ENCODE peak calls at places on chromosomes 16 and 17, in seven cellular contexts. One of them, this sample, is unnamed.

GRCh38 chr17:72359274-72359673 is 238.5 kb downstream of the SOX9 start:
- DNase-seq in gastrocnemius medialis: no peak
- DNase-seq in stomach: no peak
- DNase-seq in left ventricle myocardium inferior: no peak
- DNase-seq in breast epithelium: no peak
- DNase-seq in pancreas: no peak
- DNase-seq in PC-3: peak; percentile 47
- DNase-seq in this sample: peak; percentile 48

GRCh38 chr17:2253768-2254406 is 49.7 kb downstream of the SMG6 start:
- DNase-seq in gastrocnemius medialis: no peak
- DNase-seq in stomach: no peak
- DNase-seq in left ventricle myocardium inferior: no peak
- DNase-seq in breast epithelium: no peak
- DNase-seq in pancreas: no peak
- DNase-seq in PC-3: no peak
- DNase-seq in this sample: no peak

GRCh38 chr17:77371117-77371887 is 230.5 kb downstream of the SEC14L1 start:
- DNase-seq in gastrocnemius medialis: peak; percentile 60
- DNase-seq in stomach: peak; percentile 73
- DNase-seq in left ventricle myocardium inferior: no peak
- DNase-seq in breast epithelium: no peak
- DNase-seq in pancreas: no peak
- DNase-seq in PC-3: no peak
- DNase-seq in this sample: no peak

GRCh38 chr16:4924593-4925378 is 12.2 kb downstream of the PPL start:
- DNase-seq in gastrocnemius medialis: no peak
- DNase-seq in stomach: peak; percentile 74
- DNase-seq in left ventricle myocardium inferior: no peak
- DNase-seq in breast epithelium: peak; percentile 88
- DNase-seq in pancreas: peak; percentile 37
- DNase-seq in PC-3: peak; percentile 86
- DNase-seq in this sample: peak; percentile 36

GRCh38 chr17:70819183-70819582 is 649.9 kb downstream of the KCNJ2 start:
- DNase-seq in gastrocnemius medialis: no peak
- DNase-seq in stomach: no peak
- DNase-seq in left ventricle myocardium inferior: no peak
- DNase-seq in breast epithelium: no peak
- DNase-seq in pancreas: no peak
- DNase-seq in PC-3: no peak
- DNase-seq in this sample: no peak

GRCh38 chr17:72719582-72720493 is 372.6 kb downstream of the SLC39A11 start:
- DNase-seq in gastrocnemius medialis: no peak
- DNase-seq in stomach: no peak
- DNase-seq in left ventricle myocardium inferior: no peak
- DNase-seq in breast epithelium: no peak
- DNase-seq in pancreas: no peak
- DNase-seq in PC-3: no peak
- DNase-seq in this sample: no peak

GRCh38 chr17:29005562-29005887 is 308 bp downstream of the SEZ6 start:
- DNase-seq in gastrocnemius medialis: no peak
- DNase-seq in stomach: no peak
- DNase-seq in left ventricle myocardium inferior: no peak
- DNase-seq in breast epithelium: no peak
- DNase-seq in pancreas: no peak
- DNase-seq in PC-3: no peak
- DNase-seq in this sample: no peak

GRCh38 chr17:18028114-18028513 is 10.9 kb downstream of the ATPAF2 start:
- DNase-seq in gastrocnemius medialis: no peak
- DNase-seq in stomach: no peak
- DNase-seq in left ventricle myocardium inferior: no peak
- DNase-seq in breast epithelium: no peak
- DNase-seq in pancreas: no peak
- DNase-seq in PC-3: no peak
- DNase-seq in this sample: no peak

GRCh38 chr17:17934214-17934613 is 38.0 kb downstream of the TOM1L2 start:
- DNase-seq in gastrocnemius medialis: no peak
- DNase-seq in stomach: no peak
- DNase-seq in left ventricle myocardium inferior: no peak
- DNase-seq in breast epithelium: no peak
- DNase-seq in pancreas: no peak
- DNase-seq in PC-3: no peak
- DNase-seq in this sample: no peak

GRCh38 chr17:64739316-64740058 is 77.4 kb upstream of the SMURF2 start:
- DNase-seq in gastrocnemius medialis: peak; percentile 24
- DNase-seq in stomach: no peak
- DNase-seq in left ventricle myocardium inferior: no peak
- DNase-seq in breast epithelium: no peak
- DNase-seq in pancreas: no peak
- DNase-seq in PC-3: peak; percentile 42
- DNase-seq in this sample: no peak

GRCh38 chr17:56762988-56763387 is 70.7 kb downstream of the C17orf67 start:
- DNase-seq in gastrocnemius medialis: no peak
- DNase-seq in stomach: no peak
- DNase-seq in left ventricle myocardium inferior: no peak
- DNase-seq in breast epithelium: no peak
- DNase-seq in pancreas: no peak
- DNase-seq in PC-3: no peak
- DNase-seq in this sample: no peak

GRCh38 chr17:75110307-75110937 is 653 bp downstream of the ARMC7 start:
- DNase-seq in gastrocnemius medialis: no peak
- DNase-seq in stomach: peak; percentile 47
- DNase-seq in left ventricle myocardium inferior: no peak
- DNase-seq in breast epithelium: no peak
- DNase-seq in pancreas: no peak
- DNase-seq in PC-3: peak; percentile 48
- DNase-seq in this sample: no peak

GRCh38 chr16:22323998-22324786 is 27.0 kb downstream of the POLR3E start:
- DNase-seq in gastrocnemius medialis: no peak
- DNase-seq in stomach: no peak
- DNase-seq in left ventricle myocardium inferior: no peak
- DNase-seq in breast epithelium: no peak
- DNase-seq in pancreas: no peak
- DNase-seq in PC-3: no peak
- DNase-seq in this sample: no peak

GRCh38 chr17:63950940-63951907 is 19.1 kb upstream of the CD79B start:
- DNase-seq in gastrocnemius medialis: peak; percentile 71
- DNase-seq in stomach: peak; percentile 71
- DNase-seq in left ventricle myocardium inferior: no peak
- DNase-seq in breast epithelium: peak; percentile 57
- DNase-seq in pancreas: peak; percentile 38
- DNase-seq in PC-3: peak; percentile 82
- DNase-seq in this sample: no peak

GRCh38 chr16:23380501-23380951 is 72.5 kb downstream of the COG7 start:
- DNase-seq in gastrocnemius medialis: no peak
- DNase-seq in stomach: no peak
- DNase-seq in left ventricle myocardium inferior: no peak
- DNase-seq in breast epithelium: no peak
- DNase-seq in pancreas: no peak
- DNase-seq in PC-3: no peak
- DNase-seq in this sample: no peak

GRCh38 chr16:79047337-79047736 is 553.2 kb downstream of the MAF start:
- DNase-seq in gastrocnemius medialis: no peak
- DNase-seq in stomach: no peak
- DNase-seq in left ventricle myocardium inferior: no peak
- DNase-seq in breast epithelium: no peak
- DNase-seq in pancreas: no peak
- DNase-seq in PC-3: peak; percentile 18
- DNase-seq in this sample: no peak

GRCh38 chr16:50709061-50709695 is 15.8 kb downstream of the NOD2 start:
- DNase-seq in gastrocnemius medialis: no peak
- DNase-seq in stomach: no peak
- DNase-seq in left ventricle myocardium inferior: no peak
- DNase-seq in breast epithelium: no peak
- DNase-seq in pancreas: peak; percentile 40
- DNase-seq in PC-3: no peak
- DNase-seq in this sample: no peak

GRCh38 chr17:38598536-38598935 is 7.2 kb downstream of the SRCIN1 start:
- DNase-seq in gastrocnemius medialis: no peak
- DNase-seq in stomach: peak; percentile 82
- DNase-seq in left ventricle myocardium inferior: no peak
- DNase-seq in breast epithelium: peak; percentile 52
- DNase-seq in pancreas: peak; percentile 69
- DNase-seq in PC-3: peak; percentile 76
- DNase-seq in this sample: peak; percentile 79

GRCh38 chr16:15404792-15405191 is 9.2 kb downstream of the MPV17L start:
- DNase-seq in gastrocnemius medialis: peak; percentile 94
- DNase-seq in stomach: no peak
- DNase-seq in left ventricle myocardium inferior: no peak
- DNase-seq in breast epithelium: peak; percentile 71
- DNase-seq in pancreas: no peak
- DNase-seq in PC-3: no peak
- DNase-seq in this sample: no peak

GRCh38 chr16:53053967-53054669 is 673 bp upstream of the CHD9 start:
- DNase-seq in gastrocnemius medialis: peak; percentile 35
- DNase-seq in stomach: peak; percentile 57
- DNase-seq in left ventricle myocardium inferior: peak; percentile 62
- DNase-seq in breast epithelium: peak; percentile 39
- DNase-seq in pancreas: peak; percentile 35
- DNase-seq in PC-3: peak; percentile 5
- DNase-seq in this sample: no peak

DNA sequence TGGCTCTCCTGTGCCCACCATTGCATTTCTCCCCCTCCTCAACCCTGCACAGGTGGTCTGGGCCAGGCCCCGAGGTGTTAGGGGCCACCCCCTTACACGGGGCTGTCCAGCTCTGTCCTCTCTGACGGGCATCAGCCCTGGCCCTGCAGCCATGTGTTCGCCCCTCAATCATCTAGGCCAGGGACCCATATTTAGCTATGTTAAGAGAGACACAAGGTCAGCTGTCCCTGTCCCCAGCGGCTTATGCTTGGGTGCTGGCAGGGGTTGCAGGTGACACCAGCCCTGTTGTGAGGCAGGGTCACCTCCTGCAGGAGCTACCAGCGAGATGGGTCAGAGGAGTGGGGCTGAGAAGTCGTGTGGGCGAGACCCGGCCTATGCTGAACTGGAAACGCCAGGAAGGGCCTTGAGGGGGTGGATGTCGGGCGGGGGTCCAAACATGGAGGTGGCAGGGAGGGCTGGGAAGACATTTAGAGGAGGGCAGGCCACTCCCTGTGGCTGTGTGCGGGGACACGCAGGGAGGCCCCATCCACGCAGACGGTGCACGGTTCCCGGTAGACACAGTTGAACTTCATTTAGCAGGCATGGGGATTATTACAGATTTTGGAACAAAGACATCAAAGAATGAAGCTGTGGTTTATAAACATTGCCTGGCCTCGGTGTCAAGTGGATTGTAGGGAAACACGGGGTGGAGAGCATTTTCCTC is 133.2 kb upstream of the CHMP6 start:
- DNase-seq in gastrocnemius medialis: peak; percentile 30
- DNase-seq in stomach: no peak
- DNase-seq in left ventricle myocardium inferior: no peak
- DNase-seq in breast epithelium: no peak
- DNase-seq in pancreas: no peak
- DNase-seq in PC-3: no peak
- DNase-seq in this sample: no peak
- H3K27ac ChIP-seq in gastrocnemius medialis: peak overlapping the region; percentile 54
- H3K27ac ChIP-seq in stomach: peak overlapping the region; percentile 60
- H3K27ac ChIP-seq in left ventricle myocardium inferior: no peak overlapping the region
- H3K27ac ChIP-seq in breast epithelium: no peak overlapping the region
- H3K27ac ChIP-seq in pancreas: no peak overlapping the region
- H3K27ac ChIP-seq in PC-3: peak overlapping the region; percentile 100
- H3K27ac ChIP-seq in this sample: peak overlapping the region; percentile 99

DNA sequence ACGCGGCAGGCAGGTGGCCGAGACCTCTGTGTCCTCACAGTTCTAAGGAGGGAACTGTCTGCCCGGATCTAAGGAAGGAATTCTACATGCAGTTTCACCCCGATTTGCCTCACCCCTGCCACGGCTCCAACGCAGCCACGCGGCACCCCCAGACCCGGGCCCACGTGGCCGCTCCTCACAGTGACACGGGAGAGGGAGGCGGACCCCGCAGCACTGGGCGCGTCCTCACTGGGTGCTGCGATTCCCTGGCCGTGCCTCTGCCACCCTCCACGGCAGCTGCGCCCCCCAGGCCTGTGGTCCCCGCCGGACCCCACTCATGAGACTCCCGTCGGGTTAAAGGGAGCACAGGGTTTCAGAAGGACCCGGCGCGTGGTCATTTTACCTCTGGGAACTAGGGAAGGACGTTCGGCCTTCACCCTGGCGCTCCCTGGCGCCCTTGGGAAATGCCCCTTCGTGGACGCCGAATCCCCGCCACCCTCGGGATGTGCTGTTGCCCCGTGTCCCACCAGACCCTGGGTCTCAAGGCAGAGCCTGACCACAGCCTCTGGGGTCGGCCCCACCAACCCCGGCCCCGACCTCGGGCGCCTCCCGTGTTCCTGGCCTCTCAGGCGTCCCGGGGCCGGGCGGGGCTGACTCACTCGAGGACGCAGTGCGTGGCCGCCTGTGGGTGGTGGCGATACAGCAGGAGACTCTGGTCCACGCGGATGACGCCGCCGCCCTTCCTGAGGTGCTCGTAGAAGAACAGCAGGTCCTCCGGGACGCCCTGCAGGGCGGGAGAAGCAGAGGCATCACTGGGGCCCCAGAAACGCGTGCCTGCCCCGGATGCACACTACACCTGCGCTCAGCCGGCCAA is 118.8 kb upstream of the METRNL start:
- DNase-seq in gastrocnemius medialis: no peak
- DNase-seq in stomach: peak; percentile 24
- DNase-seq in left ventricle myocardium inferior: peak; percentile 23
- DNase-seq in breast epithelium: no peak
- DNase-seq in pancreas: no peak
- DNase-seq in PC-3: no peak
- DNase-seq in this sample: no peak
- H3K27ac ChIP-seq in gastrocnemius medialis: no peak overlapping the region
- H3K27ac ChIP-seq in stomach: no peak overlapping the region
- H3K27ac ChIP-seq in left ventricle myocardium inferior: no peak overlapping the region
- H3K27ac ChIP-seq in breast epithelium: no peak overlapping the region
- H3K27ac ChIP-seq in pancreas: no peak overlapping the region
- H3K27ac ChIP-seq in PC-3: no peak overlapping the region
- H3K27ac ChIP-seq in this sample: no peak overlapping the region

GRCh38 chr16:2213817-2214720 is 571 bp downstream of the PGP start:
- DNase-seq in gastrocnemius medialis: no peak
- DNase-seq in stomach: no peak
- DNase-seq in left ventricle myocardium inferior: no peak
- DNase-seq in breast epithelium: no peak
- DNase-seq in pancreas: no peak
- DNase-seq in PC-3: no peak
- DNase-seq in this sample: no peak
- H3K27ac ChIP-seq in gastrocnemius medialis: peak overlapping the region; percentile 91
- H3K27ac ChIP-seq in stomach: peak overlapping the region; percentile 91
- H3K27ac ChIP-seq in left ventricle myocardium inferior: peak overlapping the region; percentile 93
- H3K27ac ChIP-seq in breast epithelium: peak overlapping the region; percentile 52
- H3K27ac ChIP-seq in pancreas: peak overlapping the region; percentile 47
- H3K27ac ChIP-seq in PC-3: peak overlapping the region; percentile 23
- H3K27ac ChIP-seq in this sample: peak overlapping the region; percentile 17

DNA sequence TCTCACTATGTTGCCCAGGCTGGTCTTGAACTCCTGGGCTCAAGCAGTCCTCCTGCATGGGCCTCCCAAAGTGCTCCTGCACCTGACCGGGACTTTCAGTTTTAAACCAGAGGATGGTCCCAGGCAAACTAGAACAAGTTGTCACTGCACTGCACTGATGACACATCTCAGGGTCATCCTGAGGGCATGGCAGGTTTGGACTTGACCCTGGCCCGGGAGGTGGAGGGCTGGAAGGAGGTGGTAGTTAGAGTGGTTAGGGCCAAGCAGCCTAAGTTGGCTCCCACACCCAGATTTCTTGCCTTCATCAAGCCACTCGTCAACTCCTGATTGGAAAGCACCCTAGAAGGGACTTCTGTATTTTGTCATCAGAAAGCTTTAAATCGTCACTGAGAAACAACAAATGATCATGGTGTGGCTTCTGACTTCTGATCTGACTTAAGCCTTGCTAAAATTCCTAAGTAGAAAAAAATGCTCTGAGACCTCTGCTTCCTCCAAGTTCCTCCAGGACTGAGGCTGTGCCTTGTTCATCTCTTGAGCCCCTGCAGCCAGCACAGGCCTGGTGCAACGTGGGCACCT is 43.5 kb downstream of the EMP2 start:
- DNase-seq in gastrocnemius medialis: no peak
- DNase-seq in stomach: no peak
- DNase-seq in left ventricle myocardium inferior: no peak
- DNase-seq in breast epithelium: no peak
- DNase-seq in pancreas: no peak
- DNase-seq in PC-3: no peak
- DNase-seq in this sample: peak; percentile 18
- H3K27ac ChIP-seq in gastrocnemius medialis: no peak overlapping the region
- H3K27ac ChIP-seq in stomach: no peak overlapping the region
- H3K27ac ChIP-seq in left ventricle myocardium inferior: peak overlapping the region; percentile 7
- H3K27ac ChIP-seq in breast epithelium: no peak overlapping the region
- H3K27ac ChIP-seq in pancreas: no peak overlapping the region
- H3K27ac ChIP-seq in PC-3: no peak overlapping the region
- H3K27ac ChIP-seq in this sample: no peak overlapping the region

This sample was measured in foreskin keratinocyte.